ENCODE peak calls at places on chromosomes 6 and 20, in nine cellular contexts. X is activated CD4-positive, alpha-beta T cell treated with anti-CD3 and anti-CD28 coated beads for 1 hour; D is ovary; F is cardiac fibroblast; M is D341Med; J is T-helper 9 cell; E is brain microvascular endothelial cell; O is GM12865; B is amygdala. W is an unnamed sample.

GRCh38 chr6:156910938-156911337 is 133.8 kb downstream of the ARID1B start:
- DNase-seq in X (no peak), D (no peak), F (peak), M (no peak), J (no peak), E (no peak), O (no peak), B (no peak), W (no peak)

GRCh38 chr6:88368071-88368787 is 202.1 kb upstream of the CNR1 start:
- DNase-seq in X (no peak), D (no peak), F (peak), M (no peak), J (no peak), E (peak), O (no peak), B (no peak), W (no peak)

GRCh38 chr6:96089173-96089572 is 73.4 kb downstream of the FUT9 start:
- DNase-seq in X (no peak), D (no peak), F (no peak), M (peak), J (no peak), E (no peak), O (peak), B (no peak), W (peak)

GRCh38 chr6:127515234-127515793 is 3.8 kb downstream of the MTCL3 start:
- DNase-seq in X (no peak), D (peak), F (peak), M (peak), J (peak), E (peak), O (no peak), B (no peak), W (no peak)

GRCh38 chr20:36861875-36862801 is 13.8 kb upstream of the TLDC2 start:
- DNase-seq in X (no peak), D (peak), F (peak), M (peak), J (no peak), E (peak), O (no peak), B (peak), W (no peak)

GRCh38 chr6:12506211-12506610 is 210.4 kb upstream of the PHACTR1 start:
- DNase-seq in X (no peak), D (no peak), F (no peak), M (no peak), J (no peak), E (no peak), O (no peak), B (no peak), W (no peak)

GRCh38 chr6:167481527-167481926 is 156.6 kb downstream of the TTLL2 start:
- DNase-seq in X (no peak), D (no peak), F (no peak), M (no peak), J (no peak), E (no peak), O (no peak), B (no peak), W (no peak)

GRCh38 chr6:148448371-148449010 is 105.9 kb downstream of the SASH1 start:
- DNase-seq in X (no peak), D (no peak), F (no peak), M (no peak), J (no peak), E (no peak), O (no peak), B (no peak), W (peak)

GRCh38 chr6:73285674-73286283 is 22.8 kb upstream of the KHDC1 start:
- DNase-seq in X (no peak), D (no peak), F (peak), M (peak), J (no peak), E (peak), O (peak), B (no peak), W (peak)